ENCODE peak calls at places on chromosomes 11 and 22, in eight cellular contexts. One of them, this sample, is unnamed.

GRCh38 chr22:39097098-39098020 is at the start of gene APOBEC3H:
- DNase-seq in BE2C: no peak
- DNase-seq in DMS153: no peak
- DNase-seq in activated CD4-positive, alpha-beta T cell treated with anti-CD3 and anti-CD28 coated beads, Interleukin-2, amount 50 U/mL, for 24 hours: no peak
- DNase-seq in effector CD4-positive, alpha-beta T cell: no peak
- DNase-seq in cardiac muscle cell: peak; percentile 24
- DNase-seq in C1 segment of cervical spinal cord: no peak
- DNase-seq in AG09309: no peak
- DNase-seq in this sample: peak; percentile 27

GRCh38 chr11:114258696-114259095 is 37.5 kb upstream of the NNMT start:
- DNase-seq in AG09309: no peak
- DNase-seq in BE2C: no peak
- DNase-seq in C1 segment of cervical spinal cord: no peak
- DNase-seq in effector CD4-positive, alpha-beta T cell: no peak
- DNase-seq in activated CD4-positive, alpha-beta T cell treated with anti-CD3 and anti-CD28 coated beads, Interleukin-2, amount 50 U/mL, for 24 hours: no peak
- DNase-seq in DMS153: no peak
- DNase-seq in cardiac muscle cell: no peak
- DNase-seq in this sample: no peak

GRCh38 chr11:117998664-117999353 is 12.6 kb downstream of the IL10RA start:
- DNase-seq in activated CD4-positive, alpha-beta T cell treated with anti-CD3 and anti-CD28 coated beads, Interleukin-2, amount 50 U/mL, for 24 hours: no peak
- DNase-seq in BE2C: no peak
- DNase-seq in effector CD4-positive, alpha-beta T cell: no peak
- DNase-seq in AG09309: no peak
- DNase-seq in DMS153: no peak
- DNase-seq in C1 segment of cervical spinal cord: no peak
- DNase-seq in cardiac muscle cell: no peak
- DNase-seq in this sample: no peak

GRCh38 chr11:129247129-129247528 is 55.0 kb upstream of the ARHGAP32 start:
- DNase-seq in AG09309: no peak
- DNase-seq in DMS153: no peak
- DNase-seq in BE2C: no peak
- DNase-seq in cardiac muscle cell: no peak
- DNase-seq in activated CD4-positive, alpha-beta T cell treated with anti-CD3 and anti-CD28 coated beads, Interleukin-2, amount 50 U/mL, for 24 hours: no peak
- DNase-seq in C1 segment of cervical spinal cord: no peak
- DNase-seq in effector CD4-positive, alpha-beta T cell: no peak
- DNase-seq in this sample: no peak

GRCh38 chr11:19723572-19724342 is 11.1 kb downstream of the NAV2 start:
- DNase-seq in effector CD4-positive, alpha-beta T cell: no peak
- DNase-seq in C1 segment of cervical spinal cord: peak; percentile 14
- DNase-seq in activated CD4-positive, alpha-beta T cell treated with anti-CD3 and anti-CD28 coated beads, Interleukin-2, amount 50 U/mL, for 24 hours: peak; percentile 37
- DNase-seq in DMS153: no peak
- DNase-seq in cardiac muscle cell: no peak
- DNase-seq in AG09309: no peak
- DNase-seq in BE2C: peak; percentile 46
- DNase-seq in this sample: no peak

GRCh38 chr22:44047891-44048301 is 23.8 kb downstream of the PARVB start:
- DNase-seq in cardiac muscle cell: no peak
- DNase-seq in DMS153: no peak
- DNase-seq in effector CD4-positive, alpha-beta T cell: no peak
- DNase-seq in activated CD4-positive, alpha-beta T cell treated with anti-CD3 and anti-CD28 coated beads, Interleukin-2, amount 50 U/mL, for 24 hours: no peak
- DNase-seq in C1 segment of cervical spinal cord: no peak
- DNase-seq in AG09309: no peak
- DNase-seq in BE2C: no peak
- DNase-seq in this sample: no peak

GRCh38 chr22:44994399-44995281 is 15.2 kb downstream of the PHF21B start:
- DNase-seq in DMS153: peak; percentile 85
- DNase-seq in effector CD4-positive, alpha-beta T cell: no peak
- DNase-seq in activated CD4-positive, alpha-beta T cell treated with anti-CD3 and anti-CD28 coated beads, Interleukin-2, amount 50 U/mL, for 24 hours: no peak
- DNase-seq in cardiac muscle cell: peak; percentile 10
- DNase-seq in BE2C: no peak
- DNase-seq in C1 segment of cervical spinal cord: no peak
- DNase-seq in AG09309: no peak
- DNase-seq in this sample: no peak

GRCh38 chr11:65479184-65480145 is 19.4 kb upstream of the MALAT1 start:
- DNase-seq in cardiac muscle cell: no peak
- DNase-seq in C1 segment of cervical spinal cord: peak; percentile 71
- DNase-seq in AG09309: peak; percentile 96
- DNase-seq in effector CD4-positive, alpha-beta T cell: no peak
- DNase-seq in DMS153: peak; percentile 75
- DNase-seq in activated CD4-positive, alpha-beta T cell treated with anti-CD3 and anti-CD28 coated beads, Interleukin-2, amount 50 U/mL, for 24 hours: no peak
- DNase-seq in BE2C: peak; percentile 60
- DNase-seq in this sample: peak; percentile 83

GRCh38 chr11:128324531-128325141 is 262.7 kb downstream of the ETS1 start:
- DNase-seq in effector CD4-positive, alpha-beta T cell: peak; percentile 73
- DNase-seq in activated CD4-positive, alpha-beta T cell treated with anti-CD3 and anti-CD28 coated beads, Interleukin-2, amount 50 U/mL, for 24 hours: peak; percentile 84
- DNase-seq in cardiac muscle cell: peak; percentile 43
- DNase-seq in C1 segment of cervical spinal cord: no peak
- DNase-seq in DMS153: no peak
- DNase-seq in BE2C: no peak
- DNase-seq in AG09309: no peak
- DNase-seq in this sample: no peak

GRCh38 chr22:31683181-31684105 is 21.4 kb upstream of the PISD start:
- DNase-seq in effector CD4-positive, alpha-beta T cell: no peak
- DNase-seq in cardiac muscle cell: no peak
- DNase-seq in AG09309: no peak
- DNase-seq in DMS153: no peak
- DNase-seq in BE2C: no peak
- DNase-seq in activated CD4-positive, alpha-beta T cell treated with anti-CD3 and anti-CD28 coated beads, Interleukin-2, amount 50 U/mL, for 24 hours: no peak
- DNase-seq in C1 segment of cervical spinal cord: no peak
- DNase-seq in this sample: no peak

GRCh38 chr11:65719887-65720236 is 736 bp downstream of the RNASEH2C start:
- DNase-seq in cardiac muscle cell: no peak
- DNase-seq in BE2C: peak; percentile 34
- DNase-seq in effector CD4-positive, alpha-beta T cell: no peak
- DNase-seq in activated CD4-positive, alpha-beta T cell treated with anti-CD3 and anti-CD28 coated beads, Interleukin-2, amount 50 U/mL, for 24 hours: no peak
- DNase-seq in AG09309: no peak
- DNase-seq in C1 segment of cervical spinal cord: no peak
- DNase-seq in DMS153: no peak
- DNase-seq in this sample: no peak

GRCh38 chr11:131748146-131749050 is 378.0 kb downstream of the NTM start:
- DNase-seq in effector CD4-positive, alpha-beta T cell: no peak
- DNase-seq in activated CD4-positive, alpha-beta T cell treated with anti-CD3 and anti-CD28 coated beads, Interleukin-2, amount 50 U/mL, for 24 hours: no peak
- DNase-seq in AG09309: no peak
- DNase-seq in C1 segment of cervical spinal cord: peak; percentile 84
- DNase-seq in BE2C: peak; percentile 30
- DNase-seq in cardiac muscle cell: peak; percentile 76
- DNase-seq in DMS153: peak; percentile 17
- DNase-seq in this sample: peak; percentile 7

GRCh38 chr11:66550887-66551286 is 4.2 kb downstream of the ACTN3 start:
- DNase-seq in effector CD4-positive, alpha-beta T cell: no peak
- DNase-seq in DMS153: no peak
- DNase-seq in BE2C: no peak
- DNase-seq in C1 segment of cervical spinal cord: no peak
- DNase-seq in cardiac muscle cell: no peak
- DNase-seq in AG09309: no peak
- DNase-seq in activated CD4-positive, alpha-beta T cell treated with anti-CD3 and anti-CD28 coated beads, Interleukin-2, amount 50 U/mL, for 24 hours: no peak
- DNase-seq in this sample: no peak

GRCh38 chr11:111557425-111558111 is 17.0 kb downstream of the LAYN start:
- DNase-seq in BE2C: no peak
- DNase-seq in effector CD4-positive, alpha-beta T cell: no peak
- DNase-seq in cardiac muscle cell: no peak
- DNase-seq in C1 segment of cervical spinal cord: no peak
- DNase-seq in activated CD4-positive, alpha-beta T cell treated with anti-CD3 and anti-CD28 coated beads, Interleukin-2, amount 50 U/mL, for 24 hours: no peak
- DNase-seq in DMS153: no peak
- DNase-seq in AG09309: peak; percentile 92
- DNase-seq in this sample: no peak

GRCh38 chr11:73072935-73073481 is 69.1 kb downstream of the FCHSD2 start:
- DNase-seq in DMS153: peak; percentile 12
- DNase-seq in cardiac muscle cell: peak; percentile 11
- DNase-seq in C1 segment of cervical spinal cord: no peak
- DNase-seq in activated CD4-positive, alpha-beta T cell treated with anti-CD3 and anti-CD28 coated beads, Interleukin-2, amount 50 U/mL, for 24 hours: no peak
- DNase-seq in BE2C: no peak
- DNase-seq in AG09309: no peak
- DNase-seq in effector CD4-positive, alpha-beta T cell: no peak
- DNase-seq in this sample: no peak

GRCh38 chr22:27132896-27133500 is 475.6 kb downstream of the MIAT start:
- DNase-seq in effector CD4-positive, alpha-beta T cell: no peak
- DNase-seq in DMS153: no peak
- DNase-seq in cardiac muscle cell: peak; percentile 24
- DNase-seq in BE2C: no peak
- DNase-seq in C1 segment of cervical spinal cord: no peak
- DNase-seq in AG09309: no peak
- DNase-seq in activated CD4-positive, alpha-beta T cell treated with anti-CD3 and anti-CD28 coated beads, Interleukin-2, amount 50 U/mL, for 24 hours: no peak
- DNase-seq in this sample: no peak

GRCh38 chr11:32960553-32961164 is 55.0 kb upstream of the DEPDC7 start:
- DNase-seq in effector CD4-positive, alpha-beta T cell: no peak
- DNase-seq in C1 segment of cervical spinal cord: no peak
- DNase-seq in DMS153: peak; percentile 44
- DNase-seq in BE2C: no peak
- DNase-seq in AG09309: peak; percentile 20
- DNase-seq in activated CD4-positive, alpha-beta T cell treated with anti-CD3 and anti-CD28 coated beads, Interleukin-2, amount 50 U/mL, for 24 hours: peak; percentile 2
- DNase-seq in cardiac muscle cell: peak; percentile 61
- DNase-seq in this sample: peak; percentile 19

GRCh38 chr22:47606426-47606825 is 844.0 kb downstream of the TBC1D22A start:
- DNase-seq in AG09309: no peak
- DNase-seq in effector CD4-positive, alpha-beta T cell: no peak
- DNase-seq in DMS153: no peak
- DNase-seq in BE2C: no peak
- DNase-seq in cardiac muscle cell: no peak
- DNase-seq in activated CD4-positive, alpha-beta T cell treated with anti-CD3 and anti-CD28 coated beads, Interleukin-2, amount 50 U/mL, for 24 hours: no peak
- DNase-seq in C1 segment of cervical spinal cord: no peak
- DNase-seq in this sample: no peak

GRCh38 chr11:106400949-106401545 is 323.6 kb downstream of the AASDHPPT start:
- DNase-seq in BE2C: no peak
- DNase-seq in DMS153: no peak
- DNase-seq in effector CD4-positive, alpha-beta T cell: no peak
- DNase-seq in cardiac muscle cell: no peak
- DNase-seq in C1 segment of cervical spinal cord: no peak
- DNase-seq in AG09309: no peak
- DNase-seq in activated CD4-positive, alpha-beta T cell treated with anti-CD3 and anti-CD28 coated beads, Interleukin-2, amount 50 U/mL, for 24 hours: no peak
- DNase-seq in this sample: no peak

GRCh38 chr22:22840778-22841177 is 46.8 kb upstream of the IGLL5 start:
- DNase-seq in activated CD4-positive, alpha-beta T cell treated with anti-CD3 and anti-CD28 coated beads, Interleukin-2, amount 50 U/mL, for 24 hours: no peak
- DNase-seq in cardiac muscle cell: no peak
- DNase-seq in DMS153: no peak
- DNase-seq in AG09309: no peak
- DNase-seq in C1 segment of cervical spinal cord: no peak
- DNase-seq in BE2C: no peak
- DNase-seq in effector CD4-positive, alpha-beta T cell: no peak
- DNase-seq in this sample: no peak